ENCODE peak calls at places on chromosomes 4 and X, in four cellular contexts. O is BE2C, I is PC-9, G is A673. E is an unnamed sample.

GRCh38 chr4:80370635-80371034 is 35.1 kb downstream of the CFAP299 start:
- DNase-seq in O (no peak), I (no peak), G (no peak), E (no peak)

GRCh38 chrX:57573754-57574153 is 18.1 kb upstream of the ZXDB start:
- DNase-seq in O (peak), I (no peak), G (peak), E (no peak)

GRCh38 chrX:136250191-136251041 is 784 bp downstream of the MAP7D3 start:
- DNase-seq in O (peak), I (no peak), G (peak), E (no peak)

GRCh38 chr4:25654031-25654970 is 1.4 kb upstream of the SLC34A2 start:
- DNase-seq in O (no peak), I (no peak), G (no peak), E (no peak)

GRCh38 chr4:3765271-3766206 is 646 bp upstream of the ADRA2C start:
- DNase-seq in O (peak), I (no peak), G (peak), E (peak)

GRCh38 chr4:82230310-82230709 is 143.5 kb downstream of the HNRNPD start:
- DNase-seq in O (no peak), I (peak), G (no peak), E (no peak)

GRCh38 chr4:7423391-7423790 is 11.3 kb downstream of the PSAPL1 start:
- DNase-seq in O (peak), I (no peak), G (no peak), E (no peak)

GRCh38 chr4:4914059-4914820 is 54.8 kb downstream of the MSX1 start:
- DNase-seq in O (no peak), I (no peak), G (no peak), E (no peak)

GRCh38 chrX:68433981-68434299 is 645 bp upstream of the OPHN1 start:
- DNase-seq in O (no peak), I (no peak), G (no peak), E (no peak)

GRCh38 chrX:134513091-134513490 is 53.1 kb downstream of the HPRT1 start:
- DNase-seq in O (no peak), I (peak), G (no peak), E (no peak)

GRCh38 chrX:131675596-131676194 is 131.8 kb downstream of the OR13H1 start:
- DNase-seq in O (peak), I (peak), G (peak), E (no peak)

GRCh38 chrX:71052721-71053120 is 15.4 kb downstream of the SNX12 start:
- DNase-seq in O (no peak), I (no peak), G (no peak), E (no peak)

GRCh38 chr4:183082053-183082452 is 17.0 kb upstream of the WWC2 start:
- DNase-seq in O (no peak), I (peak), G (no peak), E (no peak)

GRCh38 chr4:109434007-109434792 is 585 bp downstream of the SEC24B start:
- DNase-seq in O (peak), I (no peak), G (peak), E (peak)

GRCh38 chrX:44343412-44343942 is at the start of gene EFHC2:
- DNase-seq in O (peak), I (no peak), G (no peak), E (peak)

GRCh38 chrX:40065291-40066046 is 32.3 kb downstream of the BCOR start:
- DNase-seq in O (no peak), I (no peak), G (no peak), E (no peak)

GRCh38 chr4:142264961-142265360 is 581.1 kb downstream of the INPP4B start:
- DNase-seq in O (no peak), I (no peak), G (no peak), E (no peak)

GRCh38 chr4:90798948-90799347 is 671.8 kb downstream of the CCSER1 start:
- DNase-seq in O (no peak), I (no peak), G (no peak), E (no peak)

DNA sequence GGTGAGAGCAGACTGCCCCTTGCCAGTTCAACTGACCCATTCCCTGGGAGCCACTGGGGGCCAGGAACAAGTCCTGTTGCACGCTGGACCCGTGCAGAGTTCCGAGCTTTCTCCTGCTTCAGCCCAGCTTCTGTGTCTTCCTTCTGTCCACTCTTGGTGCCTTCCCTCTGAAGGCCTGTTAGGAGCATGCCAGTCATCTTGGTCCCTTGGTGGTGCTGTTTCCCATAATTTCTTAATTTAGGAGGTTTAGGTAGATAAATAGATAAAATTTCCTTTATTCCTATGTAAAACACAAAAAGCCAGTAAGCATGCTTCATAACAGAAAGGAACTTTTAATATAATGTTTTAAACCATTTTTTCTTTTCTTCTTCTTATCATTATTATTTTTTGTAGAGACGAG is 672.7 kb downstream of the CCSER1 start:
- DNase-seq in O (no peak), I (no peak), G (no peak), E (no peak)
- TF ChIP-seq CTCF in O (no peak), I (no peak), G (no peak), E (no peak)

GRCh38 chr4:158818595-158818994 is 49.8 kb downstream of the FNIP2 start:
- DNase-seq in O (no peak), I (no peak), G (no peak), E (no peak)
- TF ChIP-seq CTCF in O (no peak), I (no peak), G (no peak), E (no peak)

GRCh38 chr4:10738826-10739489 is 54.4 kb upstream of the CLNK start:
- DNase-seq in O (no peak), I (no peak), G (no peak), E (no peak)

GRCh38 chr4:10737335-10737734 is 52.8 kb upstream of the CLNK start:
- DNase-seq in O (no peak), I (no peak), G (no peak), E (no peak)

GRCh38 chr4:10736895-10737294 is 52.3 kb upstream of the CLNK start:
- DNase-seq in O (no peak), I (no peak), G (no peak), E (no peak)

GRCh38 chr4:10734697-10735096 is 50.1 kb upstream of the CLNK start:
- DNase-seq in O (no peak), I (no peak), G (no peak), E (no peak)

DNA sequence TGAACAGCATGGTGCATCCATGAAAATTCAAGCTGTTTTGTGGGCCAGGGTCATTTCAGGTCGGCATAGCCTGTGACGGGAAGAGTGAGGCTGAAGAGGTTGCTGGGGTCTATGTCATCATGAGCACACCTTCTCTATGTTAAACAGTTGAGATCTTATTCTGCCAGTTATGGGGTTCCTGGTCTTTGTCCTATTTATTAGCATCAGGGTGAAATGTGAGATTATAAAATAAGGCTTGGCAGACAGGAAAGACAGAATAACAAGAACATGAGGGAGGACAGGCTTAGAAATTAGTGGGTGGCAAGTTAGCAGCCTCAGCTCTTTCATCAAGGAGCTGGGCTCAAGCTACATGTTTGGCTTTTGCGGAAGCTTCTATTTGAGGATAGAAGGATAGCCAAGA is 51.7 kb upstream of the CLNK start:
- DNase-seq in O (no peak), I (no peak), G (no peak), E (no peak)
- TF ChIP-seq CTCF in O (no peak), I (no peak), G (no peak), E (no peak)

DNA sequence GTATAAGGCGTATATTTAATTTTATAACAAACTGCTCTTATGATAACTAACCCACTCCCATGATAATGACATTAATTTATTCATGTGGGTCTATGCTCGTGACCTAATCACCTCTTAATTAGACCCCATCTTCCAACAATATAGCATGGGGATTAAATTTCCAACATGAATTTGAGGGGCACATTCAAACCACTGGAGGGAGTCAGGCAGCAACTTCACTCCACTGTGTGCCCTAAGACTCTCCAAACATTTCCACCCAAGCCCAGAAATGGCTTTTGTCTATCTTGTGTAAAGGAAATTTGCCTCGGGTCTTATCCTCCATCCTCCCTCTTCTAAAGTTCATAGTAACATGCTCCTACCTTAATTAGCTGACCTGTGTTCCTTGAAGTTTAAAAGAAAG is 616.1 kb upstream of the CPEB2 start:
- DNase-seq in O (no peak), I (no peak), G (peak), E (no peak)
- TF ChIP-seq CTCF in O (no peak), I (no peak), G (peak), E (no peak)

GRCh38 chr4:71783972-71784371 is at the start of gene GC:
- DNase-seq in O (no peak), I (no peak), G (no peak), E (no peak)
- TF ChIP-seq CTCF in O (peak), I (no peak), G (no peak), E (peak)

DNA sequence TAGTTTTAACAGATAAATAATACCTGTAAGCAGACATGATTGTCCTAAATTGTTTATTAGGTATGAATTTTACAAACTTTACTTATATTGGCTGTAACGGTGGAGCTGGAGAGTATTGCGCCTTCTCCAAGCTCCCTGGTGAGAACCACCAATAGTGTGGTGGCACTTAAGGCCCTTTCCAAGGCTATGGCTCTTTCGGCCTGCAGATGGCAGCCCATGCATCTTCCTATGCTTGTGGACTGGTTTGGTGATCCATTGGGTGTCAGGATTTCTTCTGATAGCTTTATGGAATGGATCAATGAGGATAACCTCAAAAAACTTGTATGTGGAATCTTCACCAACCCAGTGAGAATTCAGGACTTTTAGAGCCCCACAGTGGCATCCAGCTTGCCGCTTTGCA is 7.8 kb downstream of the LARP1B start:
- DNase-seq in O (peak), I (no peak), G (peak), E (no peak)
- TF ChIP-seq CTCF in O (peak), I (no peak), G (peak), E (peak)

GRCh38 chr4:151728679-151729078 is 32.1 kb downstream of the GATB start:
- DNase-seq in O (no peak), I (no peak), G (no peak), E (no peak)

GRCh38 chr4:151727365-151727764 is 33.4 kb downstream of the GATB start:
- DNase-seq in O (no peak), I (no peak), G (no peak), E (no peak)

GRCh38 chr4:151730003-151730559 is 30.7 kb downstream of the GATB start:
- DNase-seq in O (peak), I (no peak), G (no peak), E (no peak)

GRCh38 chr4:151721466-151721865 is 39.3 kb downstream of the GATB start:
- DNase-seq in O (no peak), I (no peak), G (no peak), E (no peak)

GRCh38 chr4:151725087-151725486 is 35.7 kb downstream of the GATB start:
- DNase-seq in O (no peak), I (no peak), G (no peak), E (no peak)
- TF ChIP-seq CTCF in O (no peak), I (no peak), G (no peak), E (no peak)

DNA sequence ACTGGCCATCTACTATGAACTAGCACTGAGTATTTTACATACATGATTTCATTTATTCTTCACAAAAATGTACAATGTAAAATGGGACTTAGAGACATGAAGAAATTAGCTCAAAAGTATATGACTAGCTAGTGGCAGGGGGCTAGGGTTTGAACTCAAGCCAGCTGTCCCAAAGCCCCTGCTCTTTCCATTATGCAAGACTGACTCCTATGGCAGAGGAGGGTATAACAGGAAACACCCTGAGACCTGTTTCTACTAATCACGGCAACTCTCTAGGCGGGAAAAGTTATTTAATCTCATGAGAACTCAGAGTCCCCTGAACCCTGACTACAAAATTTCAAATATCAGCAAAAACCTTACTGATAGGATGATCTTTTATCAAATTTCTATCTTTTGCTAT is 150.6 kb downstream of the PRDM5 start:
- DNase-seq in O (no peak), I (no peak), G (no peak), E (no peak)
- TF ChIP-seq CTCF in O (peak), I (no peak), G (peak), E (no peak)